ENCODE peak calls at places on chromosomes 11 and 22, in six cellular contexts. One of them, this sample, is unnamed. For H3K4me1, the result is how much of the 10 kb centered on the place peaks cover.

GRCh38 chr11:65557280-65558001 is 718 bp downstream of the LTBP3 start:
- DNase-seq in adrenal gland: no peak
- DNase-seq in stomach: no peak
- DNase-seq in ovary: peak
- DNase-seq in spleen: peak
- DNase-seq in breast epithelium: no peak
- DNase-seq in this sample: no peak

GRCh38 chr11:122309262-122309925 is 193.4 kb upstream of the BLID start:
- DNase-seq in spleen: no peak
- DNase-seq in adrenal gland: no peak
- DNase-seq in ovary: no peak
- DNase-seq in stomach: no peak
- DNase-seq in breast epithelium: no peak
- DNase-seq in this sample: peak

GRCh38 chr11:15941206-15941770 is 415.1 kb downstream of the SOX6 start:
- DNase-seq in stomach: no peak
- DNase-seq in ovary: no peak
- DNase-seq in spleen: peak
- DNase-seq in breast epithelium: no peak
- DNase-seq in adrenal gland: peak
- DNase-seq in this sample: no peak

GRCh38 chr22:20583471-20583922 is 76.1 kb downstream of the MED15 start:
- DNase-seq in spleen: peak
- DNase-seq in stomach: no peak
- DNase-seq in adrenal gland: peak
- DNase-seq in breast epithelium: no peak
- DNase-seq in ovary: no peak
- DNase-seq in this sample: peak

GRCh38 chr11:111183706-111184105 is 61.8 kb upstream of the POU2AF2 start:
- DNase-seq in adrenal gland: no peak
- DNase-seq in spleen: no peak
- DNase-seq in stomach: no peak
- DNase-seq in ovary: no peak
- DNase-seq in breast epithelium: no peak
- DNase-seq in this sample: no peak

GRCh38 chr11:82682003-82682751 is 51.5 kb downstream of the FAM181B start:
- DNase-seq in breast epithelium: no peak
- DNase-seq in ovary: no peak
- DNase-seq in spleen: no peak
- DNase-seq in adrenal gland: peak
- DNase-seq in stomach: no peak
- DNase-seq in this sample: peak

GRCh38 chr22:46546466-46547178 is 9.2 kb upstream of the CELSR1 start:
- DNase-seq in breast epithelium: no peak
- DNase-seq in ovary: no peak
- DNase-seq in stomach: peak
- DNase-seq in spleen: peak
- DNase-seq in adrenal gland: peak
- DNase-seq in this sample: peak

GRCh38 chr11:121293276-121293569 is 652 bp downstream of the SC5D start:
- DNase-seq in spleen: no peak
- DNase-seq in ovary: no peak
- DNase-seq in adrenal gland: no peak
- DNase-seq in breast epithelium: no peak
- DNase-seq in stomach: no peak
- DNase-seq in this sample: no peak

GRCh38 chr11:3840870-3841425 is at the start of gene RHOG:
- DNase-seq in adrenal gland: peak
- DNase-seq in breast epithelium: peak
- DNase-seq in stomach: peak
- DNase-seq in spleen: peak
- DNase-seq in ovary: peak
- DNase-seq in this sample: peak

GRCh38 chr22:19800761-19801244 is 40.2 kb downstream of the TBX1 start:
- DNase-seq in ovary: no peak
- DNase-seq in stomach: no peak
- DNase-seq in adrenal gland: no peak
- DNase-seq in spleen: no peak
- DNase-seq in breast epithelium: no peak
- DNase-seq in this sample: no peak

GRCh38 chr11:127651175-127651887 is 650.8 kb upstream of the KIRREL3 start:
- DNase-seq in spleen: no peak
- DNase-seq in stomach: no peak
- DNase-seq in ovary: no peak
- DNase-seq in breast epithelium: no peak
- DNase-seq in adrenal gland: no peak
- DNase-seq in this sample: no peak

GRCh38 chr11:33371049-33371448 is 113.9 kb downstream of the HIPK3 start:
- DNase-seq in spleen: no peak
- DNase-seq in adrenal gland: no peak
- DNase-seq in breast epithelium: no peak
- DNase-seq in ovary: no peak
- DNase-seq in stomach: no peak
- DNase-seq in this sample: no peak

GRCh38 chr22:37951305-37951704 is 2.1 kb downstream of the C22orf23 start:
- DNase-seq in stomach: no peak
- DNase-seq in spleen: no peak
- DNase-seq in breast epithelium: no peak
- DNase-seq in adrenal gland: no peak
- DNase-seq in ovary: no peak
- DNase-seq in this sample: no peak

GRCh38 chr11:15649371-15650104 is 534.8 kb downstream of the INSC start:
- DNase-seq in breast epithelium: no peak
- DNase-seq in adrenal gland: no peak
- DNase-seq in ovary: no peak
- DNase-seq in spleen: no peak
- DNase-seq in stomach: no peak
- DNase-seq in this sample: no peak

GRCh38 chr11:1749020-1749758 is 1.2 kb downstream of the IFITM10 start:
- DNase-seq in adrenal gland: peak
- DNase-seq in spleen: peak
- DNase-seq in breast epithelium: no peak
- DNase-seq in ovary: no peak
- DNase-seq in stomach: no peak
- DNase-seq in this sample: no peak

GRCh38 chr22:49752598-49753091 is 75.0 kb downstream of the BRD1 start:
- DNase-seq in stomach: no peak
- DNase-seq in spleen: no peak
- DNase-seq in adrenal gland: no peak
- DNase-seq in ovary: no peak
- DNase-seq in breast epithelium: no peak
- DNase-seq in this sample: no peak

DNA sequence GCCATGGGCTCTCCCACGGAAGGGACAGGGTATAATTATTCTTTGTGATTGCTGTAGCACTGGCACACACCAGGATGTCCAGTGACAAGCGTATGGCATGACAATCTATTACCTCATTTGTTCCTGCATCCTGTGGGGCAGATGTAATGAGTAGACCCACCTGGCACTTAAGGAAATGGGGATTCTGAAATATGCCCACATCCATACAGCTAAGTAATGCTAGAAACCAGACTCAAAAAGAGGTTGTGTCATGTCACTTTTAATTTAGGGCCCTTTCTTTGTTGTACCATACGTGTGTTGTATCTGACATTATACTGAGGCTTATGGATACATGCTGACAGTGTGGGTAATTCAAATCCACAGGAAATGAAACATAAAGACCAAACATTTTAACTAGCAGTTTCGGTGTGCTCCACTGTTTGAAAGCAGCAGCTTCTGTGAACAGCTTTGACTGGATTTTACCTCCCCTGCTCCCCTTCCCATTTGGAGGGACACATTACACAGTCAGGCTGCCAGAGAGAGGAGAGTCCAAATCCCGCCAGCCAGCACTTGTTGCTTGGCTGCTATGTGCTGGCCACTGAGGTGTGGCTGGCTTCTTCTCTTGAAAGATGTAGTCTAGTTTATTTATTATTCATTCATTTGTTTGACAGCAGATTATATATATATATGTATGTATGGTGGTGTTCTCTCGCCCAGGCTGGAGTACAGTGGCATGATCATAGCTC is 21.3 kb downstream of the GRAMD1B start:
- DNase-seq in breast epithelium: no peak
- DNase-seq in stomach: no peak
- DNase-seq in ovary: no peak
- DNase-seq in adrenal gland: no peak
- DNase-seq in spleen: no peak
- DNase-seq in this sample: no peak
- H3K27ac ChIP-seq in breast epithelium: no peak
- H3K27ac ChIP-seq in stomach: no peak
- H3K27ac ChIP-seq in ovary: no peak
- H3K27ac ChIP-seq in adrenal gland: peak
- H3K27ac ChIP-seq in spleen: no peak
- H3K27ac ChIP-seq in this sample: peak

GRCh38 chr11:88508558-88508807 is 170.9 kb upstream of the CTSC start:
- DNase-seq in breast epithelium: no peak
- DNase-seq in adrenal gland: no peak
- DNase-seq in stomach: no peak
- DNase-seq in spleen: peak
- DNase-seq in ovary: no peak
- DNase-seq in this sample: no peak
- H3K4me1 ChIP-seq in breast epithelium: under half
- H3K4me1 ChIP-seq in adrenal gland: under half
- H3K4me1 ChIP-seq in stomach: under half
- H3K4me1 ChIP-seq in spleen: under half
- H3K4me1 ChIP-seq in ovary: under half
- H3K4me1 ChIP-seq in this sample: under half

GRCh38 chr22:36548606-36549005 is 19.6 kb upstream of the EIF3D start:
- DNase-seq in adrenal gland: no peak
- DNase-seq in breast epithelium: no peak
- DNase-seq in spleen: no peak
- DNase-seq in ovary: no peak
- DNase-seq in stomach: no peak
- DNase-seq in this sample: no peak
- TF ChIP-seq POLR2A in adrenal gland: no peak
- TF ChIP-seq POLR2A in breast epithelium: no peak
- TF ChIP-seq POLR2A in spleen: no peak
- TF ChIP-seq POLR2A in ovary: no peak
- TF ChIP-seq POLR2A in stomach: no peak
- TF ChIP-seq POLR2A in this sample: no peak

GRCh38 chr11:107370390-107370789 is 87.2 kb downstream of the CWF19L2 start:
- DNase-seq in breast epithelium: no peak
- DNase-seq in stomach: no peak
- DNase-seq in spleen: no peak
- DNase-seq in adrenal gland: no peak
- DNase-seq in ovary: no peak
- DNase-seq in this sample: no peak

GRCh38 chr11:107372439-107372838 is 85.2 kb downstream of the CWF19L2 start:
- DNase-seq in breast epithelium: no peak
- DNase-seq in spleen: no peak
- DNase-seq in ovary: no peak
- DNase-seq in stomach: no peak
- DNase-seq in adrenal gland: no peak
- DNase-seq in this sample: no peak
- H3K27ac ChIP-seq in breast epithelium: no peak
- H3K27ac ChIP-seq in spleen: no peak
- H3K27ac ChIP-seq in ovary: no peak
- H3K27ac ChIP-seq in stomach: no peak
- H3K27ac ChIP-seq in adrenal gland: no peak
- H3K27ac ChIP-seq in this sample: no peak

DNA sequence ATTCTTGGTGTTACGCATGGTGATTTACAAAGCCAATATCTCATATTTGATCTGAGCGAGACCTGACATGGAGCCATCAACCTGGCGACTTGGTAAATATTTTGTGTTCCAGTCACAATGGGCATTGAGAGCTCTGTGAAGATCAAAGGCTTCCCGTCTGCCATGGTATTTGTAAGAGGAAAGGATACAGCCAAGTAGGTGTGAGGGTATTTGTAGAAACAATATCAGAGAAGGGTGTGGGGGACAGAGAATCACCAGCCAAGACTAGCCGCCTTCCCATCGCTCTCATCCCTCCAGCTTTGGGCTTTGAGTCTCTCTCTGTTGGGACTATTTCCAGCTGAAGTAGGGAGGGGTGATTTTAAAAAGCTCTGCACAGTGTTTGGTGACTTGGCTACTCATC is 173.4 kb upstream of the BDNF start:
- DNase-seq in ovary: no peak
- DNase-seq in breast epithelium: no peak
- DNase-seq in spleen: no peak
- DNase-seq in stomach: no peak
- DNase-seq in adrenal gland: no peak
- DNase-seq in this sample: no peak
- H3K4me1 ChIP-seq in ovary: under half
- H3K4me1 ChIP-seq in breast epithelium: under half
- H3K4me1 ChIP-seq in spleen: under half
- H3K4me1 ChIP-seq in stomach: under half
- H3K4me1 ChIP-seq in adrenal gland: under half
- H3K4me1 ChIP-seq in this sample: under half

GRCh38 chr11:125257185-125257584 is 92.6 kb downstream of the PKNOX2 start:
- DNase-seq in ovary: no peak
- DNase-seq in stomach: no peak
- DNase-seq in spleen: no peak
- DNase-seq in breast epithelium: no peak
- DNase-seq in adrenal gland: no peak
- DNase-seq in this sample: no peak
- TF ChIP-seq POLR2A in ovary: no peak
- TF ChIP-seq POLR2A in stomach: no peak
- TF ChIP-seq POLR2A in spleen: no peak
- TF ChIP-seq POLR2A in breast epithelium: no peak
- TF ChIP-seq POLR2A in adrenal gland: no peak
- TF ChIP-seq POLR2A in this sample: no peak

GRCh38 chr11:12199231-12199948 is 89.0 kb downstream of the MICAL2 start:
- DNase-seq in stomach: no peak
- DNase-seq in ovary: no peak
- DNase-seq in breast epithelium: no peak
- DNase-seq in adrenal gland: no peak
- DNase-seq in spleen: no peak
- DNase-seq in this sample: no peak

GRCh38 chr11:12195773-12196172 is 85.4 kb downstream of the MICAL2 start:
- DNase-seq in stomach: no peak
- DNase-seq in adrenal gland: no peak
- DNase-seq in breast epithelium: no peak
- DNase-seq in ovary: no peak
- DNase-seq in spleen: no peak
- DNase-seq in this sample: no peak

GRCh38 chr11:12198261-12198925 is 88.0 kb downstream of the MICAL2 start:
- DNase-seq in adrenal gland: no peak
- DNase-seq in breast epithelium: no peak
- DNase-seq in stomach: peak
- DNase-seq in spleen: no peak
- DNase-seq in ovary: no peak
- DNase-seq in this sample: no peak

GRCh38 chr11:12196335-12196734 is 85.9 kb downstream of the MICAL2 start:
- DNase-seq in spleen: no peak
- DNase-seq in stomach: no peak
- DNase-seq in breast epithelium: no peak
- DNase-seq in adrenal gland: no peak
- DNase-seq in ovary: no peak
- DNase-seq in this sample: no peak

DNA sequence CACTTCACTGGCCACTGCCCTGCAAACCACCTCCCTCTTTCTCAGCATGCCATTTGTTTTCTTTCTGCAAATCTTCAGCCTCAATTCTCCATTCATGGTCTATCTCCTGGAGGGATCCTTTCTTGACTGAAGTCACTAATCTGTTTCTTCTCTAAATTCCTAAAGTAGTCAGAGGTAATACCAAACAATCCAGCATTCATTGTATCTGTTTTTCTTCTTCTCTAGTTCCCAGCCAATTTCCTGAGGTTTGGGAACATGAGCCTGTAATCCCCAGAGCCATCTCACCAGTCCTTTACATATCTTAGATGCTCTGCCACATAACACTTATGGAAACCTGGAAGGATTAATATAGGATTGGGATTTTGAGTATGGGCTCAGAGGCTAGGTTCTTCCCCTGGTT is 86.5 kb downstream of the MICAL2 start:
- DNase-seq in adrenal gland: no peak
- DNase-seq in spleen: no peak
- DNase-seq in breast epithelium: no peak
- DNase-seq in stomach: no peak
- DNase-seq in ovary: no peak
- DNase-seq in this sample: no peak
- H3K27ac ChIP-seq in adrenal gland: no peak
- H3K27ac ChIP-seq in spleen: peak
- H3K27ac ChIP-seq in breast epithelium: no peak
- H3K27ac ChIP-seq in stomach: peak
- H3K27ac ChIP-seq in ovary: no peak
- H3K27ac ChIP-seq in this sample: no peak